ENCODE peak calls at places on chromosomes 12 and 14, in eight cellular contexts. C, Y, K, X, F, S, U and N are unnamed samples.

GRCh38 chr14:26841920-26842741 is 244.3 kb upstream of the NOVA1 start:
- DNase-seq in X (peak; percentile 60), U (peak; percentile 17), Y (peak; percentile 98), K (peak; percentile 98), S (peak; percentile 52), F (peak; percentile 72), C (no peak), N (peak; percentile 62)

GRCh38 chr12:44227601-44228000 is 391.7 kb downstream of the TMEM117 start:
- DNase-seq in S (no peak), F (no peak), Y (no peak), K (peak; percentile 4), X (peak; percentile 47), U (no peak), C (no peak), N (no peak)

GRCh38 chr12:65217127-65217526 is 47.7 kb downstream of the LEMD3 start:
- DNase-seq in X (no peak), S (no peak), Y (no peak), K (no peak), U (no peak), F (no peak), C (no peak), N (no peak)

GRCh38 chr12:64824500-64825142 is at the start of gene TBC1D30:
- DNase-seq in S (no peak), X (peak; percentile 2), U (peak; percentile 86), F (no peak), C (peak; percentile 85), K (no peak), Y (peak; percentile 52), N (peak; percentile 44)

GRCh38 chr14:94021416-94022157 is 4.6 kb upstream of the OTUB2 start:
- DNase-seq in C (no peak), Y (no peak), X (no peak), U (peak; percentile 82), S (peak; percentile 27), F (no peak), K (no peak), N (no peak)

GRCh38 chr14:65879218-65880009 is 466.9 kb downstream of the FUT8 start:
- DNase-seq in F (no peak), S (no peak), C (no peak), X (peak; percentile 60), K (peak; percentile 97), Y (peak; percentile 91), U (no peak), N (no peak)

GRCh38 chr12:80778005-80778541 is 61.4 kb downstream of the MYF5 start:
- DNase-seq in S (no peak), X (peak; percentile 94), U (no peak), Y (peak; percentile 52), K (peak; percentile 99), F (no peak), C (no peak), N (peak; percentile 75)

GRCh38 chr12:52198454-52199215 is 6.8 kb upstream of the KRT80 start:
- DNase-seq in K (no peak), C (no peak), Y (no peak), S (peak; percentile 42), X (no peak), U (peak; percentile 78), F (no peak), N (peak; percentile 68)

GRCh38 chr12:109492371-109492770 is 14.9 kb downstream of the UBE3B start:
- DNase-seq in X (no peak), U (no peak), K (no peak), C (no peak), F (no peak), S (no peak), Y (peak; percentile 20), N (no peak)

GRCh38 chr12:109494348-109494881 is 17.0 kb downstream of the UBE3B start:
- DNase-seq in X (no peak), S (no peak), F (no peak), K (no peak), U (no peak), C (no peak), Y (peak; percentile 56), N (no peak)

GRCh38 chr12:109493938-109494337 is 16.5 kb downstream of the UBE3B start:
- DNase-seq in Y (no peak), F (no peak), X (no peak), U (no peak), K (no peak), S (no peak), C (no peak), N (no peak)

GRCh38 chr12:109491671-109492070 is 14.2 kb downstream of the UBE3B start:
- DNase-seq in S (no peak), K (no peak), F (no peak), Y (no peak), U (no peak), X (no peak), C (no peak), N (no peak)

DNA sequence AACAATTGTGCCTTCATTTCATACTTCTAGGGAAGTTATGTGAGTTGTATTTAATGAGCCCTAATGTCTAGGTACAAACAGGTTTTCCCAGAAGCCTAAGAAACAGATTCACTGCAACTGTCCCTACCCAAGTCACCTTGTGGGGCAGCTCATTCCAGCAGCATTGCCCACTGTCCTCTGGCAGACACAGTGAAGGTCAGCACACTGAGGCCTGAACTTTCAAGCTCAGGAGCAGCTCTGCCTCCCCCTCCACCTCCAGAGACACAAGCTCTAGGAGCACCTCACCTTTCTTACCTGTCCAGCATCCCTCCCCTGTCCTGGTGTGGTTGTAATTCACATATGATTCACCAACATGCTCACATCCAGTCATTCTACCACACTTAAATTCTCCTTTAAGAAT is 15.7 kb downstream of the UBE3B start:
- DNase-seq in F (no peak), X (no peak), U (no peak), K (no peak), S (no peak), Y (no peak), C (no peak), N (no peak)
- H3K36me3 ChIP-seq in F (peaks cover 40% of the 10 kb centered on the region), X (peaks cover 48% of the 10 kb centered on the region), U (peaks cover 57% of the 10 kb centered on the region), K (peaks cover 14% of the 10 kb centered on the region), S (peaks cover 99% of the 10 kb centered on the region), Y (peaks cover 45% of the 10 kb centered on the region), C (peaks cover 93% of the 10 kb centered on the region), N (peaks cover 65% of the 10 kb centered on the region)

DNA sequence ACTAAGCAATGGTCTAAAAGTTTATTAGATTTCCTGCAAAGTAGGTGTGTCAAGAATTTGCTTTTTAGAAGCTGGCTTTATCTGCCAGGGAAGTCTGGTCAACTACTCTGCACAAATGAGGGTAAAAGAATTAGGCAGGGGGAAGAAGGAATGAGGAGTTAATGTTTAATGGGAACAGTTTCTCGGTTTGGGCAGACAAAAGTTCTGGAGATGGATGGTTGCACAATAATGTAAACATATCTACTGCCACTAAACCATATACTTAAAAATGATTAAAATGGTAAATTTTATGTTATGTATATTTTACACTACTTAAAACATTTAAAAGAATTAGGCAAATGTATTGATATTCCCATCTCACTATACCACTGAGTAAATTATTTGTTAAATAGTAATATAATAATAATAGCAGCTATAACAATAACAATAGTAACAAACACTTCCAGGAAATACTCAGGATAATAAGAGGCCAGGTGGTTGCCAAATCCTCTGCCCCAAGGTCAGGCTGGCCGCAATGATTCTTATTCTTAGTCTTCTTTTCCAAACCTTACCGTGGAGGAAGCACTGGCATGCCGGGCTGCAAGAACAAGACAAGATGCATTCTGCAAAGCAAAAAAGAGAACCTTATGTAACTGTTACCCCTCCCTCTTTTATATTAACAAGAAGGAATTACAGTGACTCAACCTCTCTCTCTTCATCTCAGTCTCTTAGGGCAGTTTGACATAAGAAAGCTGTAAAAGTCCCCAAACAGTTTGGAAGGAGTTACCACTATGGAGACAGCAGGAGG is 13.9 kb downstream of the CS start:
- DNase-seq in Y (no peak), F (no peak), K (no peak), U (peak; percentile 21), C (no peak), X (no peak), S (no peak), N (no peak)
- H3K36me3 ChIP-seq in Y (peaks cover 56% of the 10 kb centered on the region), F (peaks cover 43% of the 10 kb centered on the region), K (peaks cover 14% of the 10 kb centered on the region), U (peaks cover 55% of the 10 kb centered on the region), C (peaks cover 48% of the 10 kb centered on the region), X (peaks cover 35% of the 10 kb centered on the region), S (peaks cover 72% of the 10 kb centered on the region), N (peaks cover 77% of the 10 kb centered on the region)

GRCh38 chr12:6319446-6319845 is 9.0 kb downstream of the PLEKHG6 start:
- DNase-seq in C (no peak), Y (no peak), K (no peak), U (peak; percentile 64), X (no peak), S (peak; percentile 20), F (no peak), N (no peak)

GRCh38 chr12:6315704-6316597 is 5.5 kb downstream of the PLEKHG6 start:
- DNase-seq in U (peak; percentile 81), K (no peak), C (no peak), S (no peak), Y (no peak), F (no peak), X (no peak), N (no peak)

GRCh38 chr12:6316921-6317692 is 6.6 kb downstream of the PLEKHG6 start:
- DNase-seq in Y (no peak), X (no peak), S (no peak), C (no peak), F (no peak), U (peak; percentile 78), K (no peak), N (no peak)

GRCh38 chr12:6318440-6318879 is 8.0 kb downstream of the PLEKHG6 start:
- DNase-seq in U (peak; percentile 58), K (no peak), Y (no peak), F (no peak), X (no peak), C (no peak), S (peak; percentile 64), N (no peak)

DNA sequence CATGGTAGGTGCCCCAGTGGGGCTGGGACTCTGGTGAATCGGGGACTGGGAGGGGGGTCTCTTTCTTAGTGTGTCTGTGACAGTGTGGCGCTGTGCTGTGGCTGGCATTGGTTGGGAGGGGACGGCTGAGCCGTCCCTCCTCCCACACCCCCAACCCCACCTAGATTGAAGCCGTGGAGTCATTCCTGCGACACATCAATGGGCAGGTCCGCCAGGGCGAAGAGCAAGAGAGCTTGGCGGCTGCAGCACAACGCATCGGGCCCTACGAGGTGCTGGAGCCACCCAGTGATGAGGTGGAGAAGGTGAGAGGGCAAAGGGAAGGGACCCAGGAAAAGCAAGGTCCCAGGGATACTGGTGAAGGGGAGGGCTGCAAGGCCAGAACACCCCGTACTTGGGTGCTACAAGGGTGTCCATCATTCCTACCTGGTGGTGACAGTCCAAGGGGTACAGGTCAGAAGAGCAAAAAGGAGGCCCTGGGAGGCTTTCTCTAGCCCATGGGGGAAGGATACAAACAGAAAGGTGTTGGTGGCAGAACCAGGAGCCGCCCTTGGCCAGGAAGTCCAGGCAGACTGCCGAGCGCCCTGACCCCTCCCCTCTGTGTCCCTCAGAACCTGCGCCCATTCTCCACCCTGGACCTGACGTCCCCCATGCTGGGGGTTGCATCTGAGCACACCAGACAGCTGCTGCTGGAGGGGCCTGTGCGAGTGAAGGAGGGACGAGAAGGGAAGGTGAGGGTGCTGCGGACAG is 7.4 kb downstream of the PLEKHG6 start:
- DNase-seq in K (no peak), C (no peak), S (peak; percentile 41), X (no peak), U (peak; percentile 56), Y (no peak), F (no peak), N (no peak)
- H3K36me3 ChIP-seq in K (peaks cover 4% of the 10 kb centered on the region), C (no peaks in the 10 kb centered on the region), S (no peaks in the 10 kb centered on the region), X (no peaks in the 10 kb centered on the region), U (no peaks in the 10 kb centered on the region), Y (no peaks in the 10 kb centered on the region), F (peaks cover 8% of the 10 kb centered on the region), N (peaks cover 10% of the 10 kb centered on the region)

DNA sequence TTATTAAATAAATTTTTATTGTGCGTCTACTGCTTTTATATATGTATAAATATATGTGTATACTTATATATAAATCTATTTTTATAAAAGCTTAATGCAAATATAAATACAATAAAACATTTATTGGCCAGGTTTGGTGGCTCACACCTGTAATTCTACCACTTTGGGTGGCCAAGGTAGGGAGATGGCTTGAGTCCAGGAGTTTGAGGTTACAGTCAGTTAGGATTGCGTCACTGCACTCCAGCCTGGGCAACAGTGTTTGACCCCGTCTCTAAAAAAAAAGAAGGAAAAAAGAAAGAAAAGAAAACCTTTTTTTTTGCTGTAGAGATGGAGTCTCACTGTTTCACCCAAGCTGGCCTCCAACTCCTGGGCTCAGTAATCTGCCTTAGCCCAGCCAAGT is 20.9 kb downstream of the ACTR6 start:
- DNase-seq in C (no peak), S (no peak), U (no peak), K (peak; percentile 15), F (no peak), Y (peak; percentile 57), X (no peak), N (no peak)
- H3K36me3 ChIP-seq in C (peaks cover 50% of the 10 kb centered on the region), S (peaks cover 91% of the 10 kb centered on the region), U (peaks cover 11% of the 10 kb centered on the region), K (no peaks in the 10 kb centered on the region), F (peaks cover 9% of the 10 kb centered on the region), Y (peaks cover 15% of the 10 kb centered on the region), X (peaks cover 15% of the 10 kb centered on the region), N (peaks cover 23% of the 10 kb centered on the region)